ENCODE peak calls at places on chromosomes 7 and 10, in six cellular contexts. F, D, Q, R, Y and S are unnamed samples.

GRCh38 chr7:36119005-36119711 is 33.9 kb upstream of the EEPD1 start:
- DNase-seq in Y (peak), F (no peak), R (no peak), Q (peak), D (no peak), S (no peak)

GRCh38 chr10:74910604-74911355 is 84.4 kb downstream of the KAT6B start:
- DNase-seq in F (no peak), Y (peak), R (no peak), D (no peak), Q (peak), S (no peak)

GRCh38 chr10:102704915-102705314 is 9.3 kb downstream of the ARL3 start:
- DNase-seq in Q (peak), D (no peak), Y (peak), F (no peak), R (no peak), S (no peak)

GRCh38 chr10:27065084-27065483 is 35.2 kb downstream of the ANKRD26 start:
- DNase-seq in F (no peak), R (no peak), Y (no peak), D (no peak), Q (no peak), S (no peak)

GRCh38 chr7:149773446-149774236 is at the start of gene ZNF467:
- DNase-seq in Q (no peak), D (peak), R (peak), Y (peak), F (peak), S (peak)

GRCh38 chr10:89458289-89458688 is 43.9 kb downstream of the IFIT5 start:
- DNase-seq in D (no peak), F (no peak), Y (peak), R (no peak), Q (peak), S (no peak)

GRCh38 chr7:102073931-102074880 is 212.5 kb upstream of the SH2B2 start:
- DNase-seq in F (no peak), Q (no peak), Y (no peak), R (no peak), D (no peak), S (no peak)

GRCh38 chr7:22730921-22731654 is 4.1 kb downstream of the IL6 start:
- DNase-seq in R (no peak), F (no peak), D (peak), Y (peak), Q (peak), S (no peak)

GRCh38 chr10:121112618-121113384 is 261.6 kb downstream of the WDR11 start:
- DNase-seq in R (no peak), F (peak), Y (no peak), D (no peak), Q (no peak), S (no peak)

GRCh38 chr10:8800426-8800825 is 745.9 kb downstream of the GATA3 start:
- DNase-seq in R (no peak), Y (no peak), D (no peak), Q (no peak), F (no peak), S (no peak)

GRCh38 chr7:149753370-149754233 is 19.8 kb downstream of the ZNF467 start:
- DNase-seq in Q (peak), R (peak), F (peak), D (no peak), Y (peak), S (no peak)

GRCh38 chr7:139629392-139630082 is 106.1 kb downstream of the CLEC2L start:
- DNase-seq in Q (peak), F (no peak), Y (no peak), R (no peak), D (no peak), S (no peak)

GRCh38 chr10:58291538-58292174 is 22.7 kb downstream of the CISD1 start:
- DNase-seq in Q (peak), R (no peak), F (peak), Y (peak), D (no peak), S (no peak)

GRCh38 chr7:83648464-83649241 is at the start of gene SEMA3E:
- DNase-seq in R (peak), F (peak), Q (peak), Y (peak), D (no peak), S (no peak)

GRCh38 chr7:1843921-1844335 is 173.9 kb downstream of the ELFN1 start:
- DNase-seq in Y (no peak), Q (no peak), D (peak), F (no peak), R (no peak), S (peak)

GRCh38 chr7:152989889-152990380 is 230.4 kb downstream of the ACTR3B start:
- DNase-seq in D (no peak), F (peak), R (peak), Q (no peak), Y (peak), S (no peak)

GRCh38 chr10:62817120-62817762 is 1.1 kb upstream of the EGR2 start:
- DNase-seq in F (peak), Y (no peak), Q (no peak), R (peak), D (peak), S (peak)

GRCh38 chr7:116317907-116318306 is 107.6 kb downstream of the TES start:
- DNase-seq in R (no peak), Y (peak), D (no peak), Q (no peak), F (no peak), S (no peak)

GRCh38 chr7:44735403-44736165 is 13.1 kb upstream of the ZMIZ2 start:
- DNase-seq in F (no peak), R (no peak), Q (peak), D (no peak), Y (peak), S (no peak)

GRCh38 chr10:110268442-110268841 is 36.3 kb downstream of the SMNDC1 start:
- DNase-seq in R (no peak), Y (peak), D (no peak), Q (no peak), F (no peak), S (no peak)

GRCh38 chr10:7606977-7607404 is 59.8 kb downstream of the ITIH5 start:
- DNase-seq in R (no peak), Y (no peak), F (no peak), Q (peak), D (no peak), S (no peak)

GRCh38 chr10:110399163-110400094 is 94.7 kb upstream of the SMNDC1 start:
- DNase-seq in Q (peak), R (no peak), F (no peak), Y (peak), D (peak), S (no peak)

GRCh38 chr7:92808635-92809034 is 27.7 kb downstream of the CDK6 start:
- DNase-seq in R (no peak), D (no peak), F (no peak), Q (no peak), Y (no peak), S (no peak)

GRCh38 chr7:78983483-78983882 is 470.0 kb downstream of the MAGI2 start:
- DNase-seq in D (no peak), F (no peak), R (no peak), Q (no peak), Y (no peak), S (no peak)

DNA sequence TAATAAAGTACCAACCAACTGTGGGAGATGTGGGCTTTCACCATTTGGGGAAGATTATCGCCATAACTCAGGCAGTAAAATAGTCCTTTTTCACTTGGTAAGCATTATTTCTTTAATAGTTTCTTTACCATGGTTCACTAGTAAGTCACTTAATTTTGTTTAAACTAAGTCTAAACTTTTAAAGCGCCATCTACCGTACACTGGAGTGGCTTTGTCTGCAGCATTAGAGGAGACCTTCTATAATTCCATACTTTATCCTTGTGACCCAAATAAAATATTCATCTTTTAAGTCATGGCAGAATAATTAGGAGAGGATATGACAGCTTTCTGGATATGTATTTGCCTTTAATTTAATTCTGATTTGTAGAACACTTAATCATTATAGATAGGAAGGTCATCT is 468.0 kb downstream of the MAGI2 start:
- DNase-seq in Q (no peak), F (no peak), D (no peak), R (no peak), Y (peak), S (no peak)
- TF ChIP-seq CTCF in Q (no peak), F (no peak), D (peak), R (no peak), Y (no peak), S (no peak)

DNA sequence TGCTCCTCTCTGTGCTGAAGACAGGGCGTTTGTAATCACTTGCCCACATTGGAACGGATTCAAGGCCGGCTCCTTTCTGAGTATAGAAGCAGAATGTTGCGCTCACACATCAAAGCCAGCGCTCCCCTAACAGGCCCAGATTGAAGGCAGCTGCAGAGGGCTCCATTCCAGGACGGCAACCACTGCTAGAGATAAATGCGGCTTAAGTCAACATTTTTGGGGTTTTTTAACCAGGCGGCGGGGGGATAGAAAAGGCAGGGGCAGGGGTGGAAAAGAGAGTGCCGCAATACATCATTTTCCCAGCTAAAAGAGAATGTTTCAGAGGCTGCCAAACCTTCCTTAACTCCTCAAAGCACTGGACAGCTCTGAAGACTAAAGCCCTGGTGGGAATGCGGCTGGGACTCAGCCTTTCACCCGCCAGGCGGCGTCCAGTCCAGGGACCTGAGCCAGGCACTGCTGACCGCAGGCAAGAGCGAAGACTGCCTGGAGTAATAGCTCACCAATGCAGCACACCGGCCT is 189.6 kb downstream of the TNS3 start:
- DNase-seq in D (no peak), Y (peak), F (peak), Q (peak), R (no peak), S (no peak)
- TF ChIP-seq CTCF in D (no peak), Y (peak), F (no peak), Q (peak), R (no peak), S (no peak)

GRCh38 chr10:33126118-33126517 is 168.1 kb upstream of the ITGB1 start:
- DNase-seq in F (no peak), D (no peak), Q (no peak), Y (peak), R (no peak), S (no peak)

GRCh38 chr10:33127622-33128021 is 169.6 kb upstream of the ITGB1 start:
- DNase-seq in D (no peak), F (no peak), Q (no peak), Y (no peak), R (no peak), S (no peak)

GRCh38 chr10:33126742-33127141 is 168.7 kb upstream of the ITGB1 start:
- DNase-seq in R (no peak), Y (no peak), F (no peak), D (no peak), Q (no peak), S (no peak)

GRCh38 chr10:33129987-33130386 is 172.0 kb upstream of the ITGB1 start:
- DNase-seq in R (no peak), Q (peak), Y (peak), F (no peak), D (no peak), S (no peak)

GRCh38 chr10:33129181-33129928 is 171.3 kb upstream of the ITGB1 start:
- DNase-seq in R (no peak), Y (peak), Q (peak), D (peak), F (no peak), S (no peak)
- TF ChIP-seq CTCF in R (no peak), Y (no peak), Q (peak), D (peak), F (no peak), S (peak)

DNA sequence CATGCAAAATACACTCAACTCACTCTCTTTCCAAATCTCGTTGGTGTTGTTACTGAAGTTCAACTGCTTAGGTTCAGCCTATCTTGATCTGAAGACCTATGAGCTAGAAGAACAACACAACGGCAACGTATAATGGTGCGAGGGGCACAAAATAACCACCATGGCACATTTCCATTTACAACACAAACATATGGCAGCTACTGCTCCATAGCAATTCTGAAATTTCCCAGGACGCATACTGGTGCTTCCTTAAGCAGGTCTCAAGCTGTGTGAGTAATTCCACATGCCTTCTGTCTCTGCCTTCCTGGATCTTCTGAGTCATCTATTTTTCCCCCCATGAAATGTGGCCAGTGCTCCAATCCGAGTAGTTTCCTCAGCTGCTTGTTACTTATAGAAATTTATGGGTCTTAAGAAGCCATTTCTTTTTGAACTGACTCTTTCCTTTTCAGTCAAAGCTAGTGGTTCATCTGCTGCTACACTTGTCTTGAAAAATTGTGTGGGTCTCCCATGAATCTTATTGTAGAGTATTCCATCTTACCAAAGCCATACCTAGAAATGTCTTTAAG is 256.6 kb upstream of the KLF6 start:
- DNase-seq in R (no peak), Y (no peak), F (no peak), Q (no peak), D (no peak), S (no peak)
- TF ChIP-seq CTCF in R (no peak), Y (no peak), F (no peak), Q (no peak), D (no peak), S (no peak)

GRCh38 chr10:91220954-91221696 is 662 bp downstream of the PCGF5 start:
- DNase-seq in D (no peak), R (peak), F (peak), Q (peak), Y (peak), S (no peak)

GRCh38 chr10:91215384-91215783 is 5.1 kb upstream of the PCGF5 start:
- DNase-seq in D (no peak), R (no peak), Q (no peak), F (no peak), Y (no peak), S (no peak)

GRCh38 chr10:91214906-91215305 is 5.6 kb upstream of the PCGF5 start:
- DNase-seq in Y (no peak), R (no peak), D (no peak), F (no peak), Q (no peak), S (no peak)

GRCh38 chr10:91220194-91220953 is at the start of gene PCGF5:
- DNase-seq in Y (peak), R (peak), Q (peak), D (peak), F (peak), S (peak)

DNA sequence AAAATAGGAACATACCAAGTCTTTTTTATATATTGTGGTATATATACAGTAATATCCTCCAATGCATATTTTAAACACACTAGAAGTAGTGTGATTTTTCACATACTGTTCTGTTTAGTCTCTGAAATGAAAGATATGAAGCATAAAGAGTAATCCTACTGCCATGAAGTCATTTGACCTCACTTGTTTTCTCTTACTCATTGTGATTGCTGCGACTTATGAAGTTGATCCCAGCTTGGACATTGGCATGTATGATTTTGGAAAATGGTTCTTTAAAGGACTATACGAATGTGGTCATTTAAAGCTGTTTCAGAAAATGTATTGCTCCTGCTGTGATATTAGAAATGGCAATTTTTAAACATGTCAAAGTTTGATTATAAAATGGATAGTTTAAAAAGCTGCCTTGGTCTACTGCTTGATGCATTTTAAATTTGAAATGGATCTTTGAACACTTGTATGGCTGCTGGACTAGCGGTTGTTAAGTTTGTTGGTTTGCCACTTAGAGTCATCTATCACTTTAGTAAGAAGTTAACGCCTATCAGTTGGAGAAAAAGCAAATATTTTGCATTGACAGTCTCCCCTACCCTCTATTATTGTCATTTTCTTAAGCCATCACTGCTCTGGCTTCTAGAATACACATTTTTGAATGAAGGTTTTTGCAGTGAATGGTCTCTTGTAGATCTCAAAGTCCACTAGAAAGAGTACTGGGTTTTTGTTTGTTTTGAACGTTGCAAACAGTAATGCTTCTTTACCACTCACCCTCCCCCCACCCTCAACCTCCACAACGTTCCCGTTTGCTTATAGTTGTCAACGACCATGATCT is 881 bp upstream of the PCGF5 start:
- DNase-seq in D (no peak), F (no peak), Y (no peak), Q (peak), R (no peak), S (no peak)
- TF ChIP-seq CTCF in D (no peak), F (no peak), Y (no peak), Q (no peak), R (no peak), S (no peak)

GRCh38 chr7:156881676-156882075 is 11.3 kb downstream of the LMBR1 start:
- DNase-seq in Y (no peak), Q (no peak), D (no peak), F (no peak), R (no peak), S (no peak)
- TF ChIP-seq CTCF in Y (no peak), Q (no peak), D (no peak), F (no peak), R (no peak), S (no peak)